ENCODE peak calls at places on chromosomes 7 and 10, in eight cellular contexts. G, V, F, B, E, Q, T and H are unnamed samples.

GRCh38 chr10:62772186-62772950 is 32.2 kb upstream of the ADO start:
- DNase-seq in F (no peak), Q (no peak), E (no peak), G (no peak), V (no peak), T (no peak), B (no peak), H (no peak)

GRCh38 chr10:124002391-124003069 is 90.9 kb downstream of the CHST15 start:
- DNase-seq in V (no peak), Q (no peak), G (no peak), E (no peak), F (no peak), B (no peak), T (no peak), H (no peak)

GRCh38 chr7:121547341-121548092 is 151.4 kb upstream of the FAM3C start:
- DNase-seq in E (no peak), Q (no peak), B (no peak), G (no peak), T (peak; percentile 77), V (peak; percentile 66), F (peak; percentile 63), H (no peak)

GRCh38 chr10:52213511-52213831 is 100.6 kb upstream of the DKK1 start:
- DNase-seq in V (no peak), E (no peak), Q (no peak), T (no peak), B (no peak), F (no peak), G (no peak), H (no peak)

GRCh38 chr7:111240371-111240770 is 149.4 kb downstream of the LRRN3 start:
- DNase-seq in V (no peak), E (no peak), B (no peak), T (no peak), F (no peak), G (no peak), Q (no peak), H (no peak)

GRCh38 chr7:69067397-69067796 is 530.9 kb upstream of the AUTS2 start:
- DNase-seq in Q (peak; percentile 75), F (no peak), T (peak; percentile 43), E (no peak), G (no peak), B (peak; percentile 34), V (peak; percentile 50), H (no peak)

GRCh38 chr10:44566786-44567185 is 181.9 kb upstream of the CXCL12 start:
- DNase-seq in T (no peak), B (no peak), Q (no peak), F (no peak), G (no peak), E (no peak), V (no peak), H (no peak)

GRCh38 chr10:3095373-3096139 is 28.2 kb downstream of the PFKP start:
- DNase-seq in V (peak; percentile 98), E (peak; percentile 75), Q (no peak), G (no peak), F (peak; percentile 97), B (peak; percentile 53), T (peak; percentile 92), H (peak; percentile 35)

GRCh38 chr7:66307591-66308215 is 102.6 kb downstream of the TPST1 start:
- DNase-seq in Q (no peak), E (no peak), F (no peak), V (no peak), G (no peak), T (no peak), B (no peak), H (no peak)

GRCh38 chr7:46885167-46885566 is 696.7 kb downstream of the TNS3 start:
- DNase-seq in Q (no peak), T (no peak), G (no peak), F (no peak), E (no peak), V (no peak), B (peak; percentile 39), H (no peak)

GRCh38 chr7:151012031-151012692 is 12.1 kb downstream of the ATG9B start:
- DNase-seq in V (no peak), E (no peak), T (no peak), F (no peak), Q (no peak), G (no peak), B (no peak), H (peak; percentile 76)

GRCh38 chr7:128122577-128123290 is 91.5 kb upstream of the LRRC4 start:
- DNase-seq in V (no peak), E (no peak), G (no peak), Q (no peak), B (no peak), F (no peak), T (no peak), H (no peak)

GRCh38 chr7:118076564-118076963 is 107.4 kb upstream of the LSM8 start:
- DNase-seq in V (no peak), B (no peak), F (no peak), Q (no peak), E (no peak), T (no peak), G (no peak), H (no peak)

GRCh38 chr7:52831321-52831720 is 204.1 kb upstream of the POM121L12 start:
- DNase-seq in F (no peak), T (no peak), V (no peak), Q (no peak), G (no peak), E (no peak), B (no peak), H (no peak)
- TF ChIP-seq POLR2A in F (no peak), T (no peak), V (no peak), Q (no peak), G (no peak), E (no peak), B (no peak), H (no peak)

GRCh38 chr10:31896972-31897384 is 31.7 kb downstream of the ARHGAP12 start:
- DNase-seq in G (no peak), Q (no peak), E (no peak), B (no peak), V (peak; percentile 75), F (peak; percentile 48), T (no peak), H (no peak)
- H3K27ac ChIP-seq in G (no peak overlapping the region), Q (no peak overlapping the region), E (peak overlapping the region; percentile 4), B (no peak overlapping the region), V (peak overlapping the region; percentile 64), F (peak overlapping the region; percentile 69), T (no peak overlapping the region), H (peak overlapping the region; percentile 27)

GRCh38 chr10:98684019-98684899 is 237.5 kb upstream of the HPS1 start:
- DNase-seq in T (no peak), Q (no peak), V (no peak), F (no peak), B (no peak), E (no peak), G (no peak), H (no peak)

DNA sequence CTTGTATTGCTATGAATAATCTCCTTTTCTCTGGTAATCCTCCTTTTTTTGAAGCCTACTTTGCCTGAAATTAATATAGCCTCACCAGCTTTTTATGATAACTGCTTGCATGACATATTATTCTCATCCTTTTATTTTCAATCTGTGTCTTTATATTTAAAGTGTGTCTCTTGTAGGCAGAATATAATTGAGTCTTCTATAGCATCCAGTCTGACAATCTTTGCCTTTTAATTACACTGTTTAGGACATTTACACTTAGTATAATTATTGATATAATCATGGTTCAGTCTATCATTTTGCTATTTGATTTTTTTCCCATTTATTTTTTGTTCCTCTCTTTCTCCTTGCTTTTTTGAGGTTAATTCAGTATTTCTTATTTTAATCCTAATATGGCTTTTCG is 240.9 kb upstream of the HPS1 start:
- DNase-seq in V (no peak), B (no peak), G (no peak), E (no peak), Q (no peak), T (no peak), F (no peak), H (no peak)
- TF ChIP-seq POLR2A in V (no peak), B (no peak), G (no peak), E (no peak), Q (no peak), T (no peak), F (no peak), H (no peak)

GRCh38 chr7:40469481-40469880 is 334.7 kb downstream of the SUGCT start:
- DNase-seq in E (peak; percentile 33), T (no peak), V (no peak), Q (no peak), B (no peak), G (no peak), F (no peak), H (no peak)

GRCh38 chr7:40470817-40471216 is 336.0 kb downstream of the SUGCT start:
- DNase-seq in F (no peak), T (no peak), B (no peak), V (no peak), E (no peak), G (no peak), Q (no peak), H (no peak)

GRCh38 chr7:40471891-40472290 is 337.1 kb downstream of the SUGCT start:
- DNase-seq in V (no peak), F (no peak), B (no peak), T (no peak), G (no peak), E (no peak), Q (no peak), H (no peak)

GRCh38 chr7:40474790-40475680 is 340.2 kb downstream of the SUGCT start:
- DNase-seq in F (no peak), V (no peak), B (no peak), Q (no peak), T (no peak), E (no peak), G (no peak), H (no peak)

DNA sequence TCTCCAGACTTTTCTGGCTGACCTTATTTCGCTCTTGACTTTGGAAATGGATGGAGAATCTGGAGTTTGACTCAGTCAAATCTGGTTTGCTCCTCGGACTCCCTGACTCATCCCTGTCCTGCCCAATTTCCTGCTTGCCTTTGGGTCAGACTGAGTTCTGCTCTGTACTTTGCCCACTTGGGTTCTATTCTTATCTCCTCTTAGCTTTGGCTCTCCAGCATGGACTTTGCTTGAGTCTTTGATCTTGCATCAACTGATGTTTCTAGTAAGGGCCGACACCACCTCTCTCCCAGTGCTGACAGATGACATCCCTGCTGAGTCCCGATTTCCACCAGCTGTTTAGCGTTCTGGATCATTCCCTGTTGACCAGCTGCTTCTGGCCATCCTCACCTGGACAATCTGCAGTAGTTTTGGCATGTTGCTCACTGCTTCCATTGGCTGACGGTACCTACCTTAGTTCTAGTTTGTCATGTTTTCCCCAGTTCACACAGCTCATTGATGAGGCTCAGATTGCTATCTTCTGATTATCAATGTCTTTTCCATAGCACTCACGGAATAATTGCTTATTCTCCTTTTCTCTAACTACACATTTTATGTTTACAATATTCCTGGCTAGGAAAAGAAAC is 335.4 kb downstream of the SUGCT start:
- DNase-seq in G (no peak), Q (no peak), F (no peak), B (no peak), V (no peak), E (no peak), T (no peak), H (no peak)
- H3K27ac ChIP-seq in G (no peak overlapping the region), Q (no peak overlapping the region), F (no peak overlapping the region), B (no peak overlapping the region), V (no peak overlapping the region), E (no peak overlapping the region), T (no peak overlapping the region), H (peak overlapping the region; percentile 3)